ENCODE peak calls at places on chromosomes 5 and 9, in four cellular contexts. D is ELR; M is CD8-positive, alpha-beta memory T cell; R is NCI-H1092. K is an unnamed sample.

GRCh38 chr5:128836571-128836970 is 128.7 kb upstream of the SLC27A6 start:
- DNase-seq in D (no peak), M (no peak), R (no peak), K (no peak)

GRCh38 chr9:2023532-2023931 is 8.4 kb downstream of the SMARCA2 start:
- DNase-seq in D (no peak), M (no peak), R (no peak), K (no peak)

GRCh38 chr5:179287631-179288030 is 57.6 kb downstream of the ADAMTS2 start:
- DNase-seq in D (no peak), R (no peak), M (no peak), K (no peak)

GRCh38 chr9:95938724-95939123 is 63.2 kb downstream of the ERCC6L2 start:
- DNase-seq in D (no peak), M (no peak), R (no peak), K (no peak)

GRCh38 chr9:114220129-114220541 is 64.8 kb downstream of the COL27A1 start:
- DNase-seq in D (peak), R (no peak), M (no peak), K (no peak)

GRCh38 chr9:136485651-136486050 is 2.8 kb upstream of the SEC16A start:
- DNase-seq in D (no peak), M (no peak), R (no peak), K (no peak)

GRCh38 chr5:133244242-133244641 is 192.4 kb downstream of the HSPA4 start:
- DNase-seq in M (peak), D (peak), R (no peak), K (no peak)

GRCh38 chr5:91030521-91031395 is 352.4 kb downstream of the ARRDC3 start:
- DNase-seq in R (no peak), M (no peak), D (no peak), K (no peak)

GRCh38 chr5:14109771-14110170 is 33.4 kb upstream of the TRIO start:
- DNase-seq in M (no peak), D (peak), R (no peak), K (no peak)

GRCh38 chr5:133992429-133993151 is 12.2 kb downstream of the VDAC1 start:
- DNase-seq in R (no peak), D (no peak), M (no peak), K (no peak)

GRCh38 chr5:161562446-161562845 is 15.9 kb upstream of the GABRB2 start:
- DNase-seq in M (no peak), D (no peak), R (no peak), K (no peak)

GRCh38 chr5:32326216-32326772 is 13.6 kb upstream of the MTMR12 start:
- DNase-seq in D (peak), M (no peak), R (no peak), K (no peak)

GRCh38 chr5:36569456-36569855 is 37.0 kb upstream of the SLC1A3 start:
- DNase-seq in M (no peak), R (no peak), D (no peak), K (no peak)

GRCh38 chr5:139133237-139133636 is 64.9 kb downstream of the SIL1 start:
- DNase-seq in M (no peak), R (peak), D (no peak), K (no peak)

GRCh38 chr5:161676109-161676508 is 9.4 kb upstream of the GABRA6 start:
- DNase-seq in M (no peak), R (no peak), D (no peak), K (no peak)

GRCh38 chr5:109531262-109531661 is 121.5 kb upstream of the PJA2 start:
- DNase-seq in D (no peak), M (no peak), R (no peak), K (no peak)

K was measured in left colon.